ENCODE peak calls at places on chromosomes 6 and 20, in eight cellular contexts. A is CD8-positive, alpha-beta memory T cell; E is cardiac fibroblast; B is tibial artery; L is OCI-LY7; N is GM06990; W is NT2/D1; U is MG63. F is an unnamed sample.

GRCh38 chr6:119350202-119351004 is 842 bp upstream of the MAN1A1 start:
- DNase-seq in E (peak), A (no peak), U (peak), N (peak), L (peak), W (no peak), B (peak), F (peak)

GRCh38 chr6:148999921-149000589 is 253.2 kb downstream of the UST start:
- DNase-seq in A (no peak), L (no peak), U (peak), N (no peak), W (no peak), E (peak), B (peak), F (no peak)

GRCh38 chr20:35226775-35227681 is 538 bp downstream of the MMP24 start:
- DNase-seq in W (no peak), U (peak), B (peak), N (peak), L (peak), E (peak), A (peak), F (peak)

GRCh38 chr6:77040566-77041195 is 422.6 kb downstream of the HTR1B start:
- DNase-seq in B (no peak), W (no peak), N (no peak), A (no peak), U (no peak), E (peak), L (no peak), F (no peak)

GRCh38 chr20:34200020-34200419 is 41.2 kb upstream of the ASIP start:
- DNase-seq in U (no peak), N (no peak), W (no peak), A (no peak), E (no peak), L (no peak), B (no peak), F (no peak)

GRCh38 chr20:34271961-34272360 is 30.7 kb downstream of the ASIP start:
- DNase-seq in A (no peak), E (peak), B (no peak), W (no peak), L (no peak), U (peak), N (no peak), F (no peak)

GRCh38 chr6:111113731-111114438 is 26.6 kb downstream of the SLC16A10 start:
- DNase-seq in N (no peak), E (peak), L (no peak), A (peak), B (peak), W (peak), U (peak), F (peak)

GRCh38 chr6:115137910-115138309 is 795.1 kb upstream of the HS3ST5 start:
- DNase-seq in L (no peak), B (no peak), W (no peak), N (no peak), E (no peak), U (no peak), A (no peak), F (no peak)

GRCh38 chr20:43691928-43692524 is 25.1 kb downstream of the MYBL2 start:
- DNase-seq in L (peak), N (no peak), E (peak), W (peak), U (peak), A (peak), B (no peak), F (peak)

GRCh38 chr6:72761767-72762166 is 139.9 kb downstream of the KCNQ5 start:
- DNase-seq in W (no peak), A (no peak), U (no peak), N (no peak), L (no peak), E (no peak), B (no peak), F (no peak)

GRCh38 chr20:16018881-16019280 is 554.4 kb downstream of the KIF16B start:
- DNase-seq in L (no peak), U (no peak), A (no peak), B (no peak), W (no peak), E (no peak), N (no peak), F (no peak)

GRCh38 chr6:111978826-111979225 is 75.1 kb upstream of the CCN6 start:
- DNase-seq in W (no peak), B (no peak), L (no peak), A (no peak), N (no peak), U (no peak), E (no peak), F (no peak)

GRCh38 chr6:21908117-21908848 is 314.7 kb downstream of the SOX4 start:
- DNase-seq in N (no peak), L (no peak), U (no peak), B (no peak), E (no peak), W (no peak), A (no peak), F (no peak)

GRCh38 chr6:143405381-143406154 is 44.9 kb downstream of the ADAT2 start:
- DNase-seq in U (peak), W (no peak), N (no peak), E (peak), L (no peak), A (no peak), B (no peak), F (no peak)

GRCh38 chr20:39532205-39532604 is 570.1 kb downstream of the DHX35 start:
- DNase-seq in B (no peak), E (no peak), W (no peak), L (no peak), U (no peak), N (no peak), A (no peak), F (no peak)

GRCh38 chr6:3001773-3002293 is 2.1 kb downstream of the NQO2 start:
- DNase-seq in W (no peak), U (peak), B (peak), N (no peak), E (peak), A (no peak), L (peak), F (peak)

GRCh38 chr20:17385798-17386197 is 145.4 kb downstream of the BFSP1 start:
- DNase-seq in E (no peak), B (no peak), W (no peak), A (no peak), N (no peak), L (no peak), U (no peak), F (no peak)

GRCh38 chr6:121849477-121849876 is 414.0 kb downstream of the GJA1 start:
- DNase-seq in U (peak), W (peak), N (no peak), B (peak), E (peak), L (peak), A (peak), F (peak)

GRCh38 chr6:134491473-134491872 is 173.6 kb upstream of the SGK1 start:
- DNase-seq in B (no peak), A (no peak), N (no peak), E (no peak), W (no peak), U (no peak), L (no peak), F (no peak)

GRCh38 chr6:113586966-113587699 is 270.0 kb upstream of the MARCKS start:
- DNase-seq in U (no peak), W (peak), A (no peak), B (no peak), L (no peak), E (no peak), N (no peak), F (no peak)

GRCh38 chr20:14866841-14867514 is 529.6 kb upstream of the FLRT3 start:
- DNase-seq in N (no peak), B (no peak), A (no peak), W (no peak), U (no peak), E (no peak), L (no peak), F (no peak)

GRCh38 chr20:5807431-5807830 is 57.2 kb downstream of the SHLD1 start:
- DNase-seq in W (no peak), N (no peak), E (no peak), L (peak), U (no peak), B (no peak), A (no peak), F (no peak)

GRCh38 chr6:113449051-113449450 is 408.1 kb upstream of the MARCKS start:
- DNase-seq in L (no peak), N (no peak), B (no peak), A (no peak), W (no peak), E (peak), U (no peak), F (no peak)

GRCh38 chr6:2158596-2159271 is 86.7 kb downstream of the GMDS start:
- DNase-seq in N (no peak), B (no peak), W (peak), L (peak), E (peak), U (peak), A (no peak), F (peak)

GRCh38 chr20:35698298-35699126 is 640 bp downstream of the NFS1 start:
- DNase-seq in A (no peak), W (no peak), U (peak), N (no peak), E (no peak), L (peak), B (no peak), F (peak)

GRCh38 chr20:5156670-5157448 is 30.1 kb downstream of the CDS2 start:
- DNase-seq in U (no peak), E (peak), L (no peak), W (no peak), N (no peak), A (no peak), B (no peak), F (no peak)

GRCh38 chr20:13325033-13325432 is 104.0 kb downstream of the ISM1 start:
- DNase-seq in W (peak), U (peak), E (peak), L (no peak), A (no peak), B (no peak), N (no peak), F (peak)

GRCh38 chr6:45253457-45253856 is 74.7 kb upstream of the RUNX2 start:
- DNase-seq in L (no peak), U (no peak), A (no peak), N (no peak), E (no peak), B (no peak), W (no peak), F (no peak)

GRCh38 chr6:85684125-85684808 is 41.6 kb upstream of the SYNCRIP start:
- DNase-seq in A (no peak), E (peak), N (no peak), L (no peak), W (no peak), B (no peak), U (no peak), F (no peak)

GRCh38 chr6:112827793-112828192 is 480.7 kb downstream of the RFPL4B start:
- DNase-seq in W (no peak), U (no peak), A (no peak), L (peak), N (peak), E (peak), B (peak), F (no peak)

GRCh38 chr20:7841291-7841966 is 98.8 kb downstream of the HAO1 start:
- DNase-seq in U (peak), B (peak), E (peak), A (no peak), N (no peak), L (no peak), W (no peak), F (no peak)

GRCh38 chr6:33589723-33590530 is 9.9 kb upstream of the BAK1 start:
- DNase-seq in A (peak), L (peak), W (no peak), N (peak), B (peak), U (peak), E (peak), F (peak)

GRCh38 chr20:46353506-46354206 is 45.4 kb upstream of the CDH22 start:
- DNase-seq in L (no peak), U (no peak), E (no peak), N (no peak), A (no peak), B (no peak), W (no peak), F (no peak)

GRCh38 chr6:120302041-120302440 is 952.5 kb upstream of the MAN1A1 start:
- DNase-seq in N (no peak), A (no peak), L (no peak), E (no peak), U (no peak), B (no peak), W (no peak), F (no peak)

GRCh38 chr20:15654208-15654649 is 919.0 kb downstream of the KIF16B start:
- DNase-seq in U (peak), L (peak), E (peak), N (peak), W (peak), B (no peak), A (no peak), F (peak)

GRCh38 chr6:44304282-44305199 is 8.6 kb downstream of the AARS2 start:
- DNase-seq in W (no peak), E (peak), L (peak), U (peak), N (no peak), B (no peak), A (peak), F (peak)

GRCh38 chr6:42369568-42369967 is 82.2 kb downstream of the TRERF1 start:
- DNase-seq in N (peak), B (no peak), W (no peak), U (no peak), L (peak), A (no peak), E (no peak), F (no peak)
- H3K4me3 ChIP-seq in N (no peak), B (no peak), W (no peak), U (no peak), L (peak), A (no peak), E (no peak), F (no peak)

GRCh38 chr6:40714576-40715500 is 127.7 kb upstream of the LRFN2 start:
- DNase-seq in L (no peak), A (no peak), E (no peak), B (no peak), W (no peak), U (no peak), N (no peak), F (peak)
- H3K4me3 ChIP-seq in L (no peak), A (no peak), E (no peak), B (no peak), W (no peak), U (no peak), N (no peak), F (no peak)

GRCh38 chr6:35343835-35344550 is 1.6 kb downstream of the PPARD start:
- DNase-seq in U (no peak), L (no peak), E (no peak), B (no peak), N (no peak), A (no peak), W (no peak), F (no peak)

GRCh38 chr6:35343092-35343834 is 905 bp downstream of the PPARD start:
- DNase-seq in N (no peak), L (peak), A (no peak), E (peak), B (peak), W (no peak), U (no peak), F (no peak)

GRCh38 chr6:35342258-35343091 is at the start of gene PPARD:
- DNase-seq in E (peak), L (peak), N (peak), U (peak), A (peak), W (peak), B (peak), F (peak)

GRCh38 chr6:35341557-35341956 is 801 bp upstream of the PPARD start:
- DNase-seq in A (no peak), N (no peak), U (no peak), L (no peak), W (no peak), B (no peak), E (no peak), F (no peak)
- H3K4me3 ChIP-seq in A (no peak), N (no peak), U (no peak), L (no peak), W (no peak), B (no peak), E (no peak), F (no peak)

GRCh38 chr6:31354788-31355539 is 2.0 kb downstream of the HLA-B start:
- DNase-seq in N (peak), L (no peak), W (no peak), A (peak), B (no peak), U (no peak), E (no peak), F (no peak)
- H3K4me3 ChIP-seq in N (peak), L (peak), W (no peak), A (peak), B (peak), U (no peak), E (peak), F (no peak)